ENCODE peak calls at places on chromosomes 4 and X, in four cellular contexts. M is HEK293T; D is stimulated activated CD8-positive, alpha-beta memory T cell treated with anti-CD3 and anti-CD28 coated beads, Interleukin-7, amount 100 ng/mL, for 48 hours; B is kidney glomerular epithelial cell. F is an unnamed sample.

GRCh38 chr4:183404016-183404415 is 40.4 kb upstream of the CDKN2AIP start:
- DNase-seq in M (no peak), D (no peak), B (no peak), F (no peak)

GRCh38 chr4:186227221-186227620 is at the start of gene KLKB1:
- DNase-seq in M (peak; percentile 9), D (no peak), B (peak; percentile 3), F (peak; percentile 64)

GRCh38 chrX:68183612-68184214 is 249.6 kb downstream of the OPHN1 start:
- DNase-seq in M (peak; percentile 28), D (no peak), B (no peak), F (peak; percentile 27)

GRCh38 chr4:44538534-44538933 is 89.9 kb upstream of the KCTD8 start:
- DNase-seq in M (no peak), D (no peak), B (no peak), F (no peak)

GRCh38 chrX:13652256-13653021 is 502 bp upstream of the TCEANC start:
- DNase-seq in M (no peak), D (no peak), B (peak; percentile 63), F (no peak)

GRCh38 chr4:90419124-90419711 is 292.0 kb downstream of the CCSER1 start:
- DNase-seq in M (peak; percentile 25), D (no peak), B (peak; percentile 73), F (peak; percentile 16)

GRCh38 chrX:3806630-3807029 is 93.2 kb upstream of the PRKX start:
- DNase-seq in M (no peak), D (no peak), B (no peak), F (no peak)

GRCh38 chrX:95903490-95903889 is 781.2 kb upstream of the DIAPH2 start:
- DNase-seq in M (no peak), D (no peak), B (no peak), F (no peak)

GRCh38 chr4:182628000-182628399 is 289.2 kb downstream of the DCTD start:
- DNase-seq in M (no peak), D (no peak), B (no peak), F (no peak)

GRCh38 chrX:115029869-115030564 is 12.6 kb upstream of the IL13RA2 start:
- DNase-seq in M (no peak), D (no peak), B (no peak), F (no peak)

GRCh38 chrX:37332987-37333658 is 16.0 kb upstream of the PRRG1 start:
- DNase-seq in M (no peak), D (no peak), B (no peak), F (no peak)

GRCh38 chr4:15653864-15654391 is 1.2 kb downstream of the FBXL5 start:
- DNase-seq in M (no peak), D (no peak), B (peak; percentile 62), F (peak; percentile 31)

GRCh38 chr4:68375667-68376559 is 26.0 kb upstream of the YTHDC1 start:
- DNase-seq in M (peak; percentile 55), D (peak; percentile 11), B (peak; percentile 66), F (peak; percentile 66)

GRCh38 chr4:2336659-2337058 is 74.8 kb upstream of the MXD4 start:
- DNase-seq in M (no peak), D (no peak), B (no peak), F (no peak)

GRCh38 chr4:163111588-163111987 is 55.1 kb downstream of the NAF1 start:
- DNase-seq in M (peak; percentile 20), D (no peak), B (no peak), F (no peak)

F was measured in HepG2.